ENCODE peak calls at places on chromosome 14, in ten cellular contexts. R is uterus; W is psoas muscle; F is CD8-positive, alpha-beta memory T cell; U is fibroblast of lung; C is CD8-positive, alpha-beta T cell; J is breast epithelium; E is cardiac muscle cell; L is A673; N is pancreas. Y is an unnamed sample. For H3K4me1, the result is how much of the 10 kb centered on the place peaks cover.

GRCh38 chr14:77314043-77314442 is 6.6 kb downstream of the POMT2 start:
- DNase-seq in R (peak), W (no peak), F (no peak), U (peak), C (no peak), J (no peak), E (no peak), L (no peak), N (no peak), Y (no peak)

GRCh38 chr14:77133718-77134338 is 7.8 kb downstream of the ZDHHC22 start:
- DNase-seq in R (no peak), W (peak), F (peak), U (peak), C (peak), J (peak), E (peak), L (peak), N (peak), Y (peak)

GRCh38 chr14:90378249-90378648 is 18.6 kb upstream of the CALM1 start:
- DNase-seq in R (no peak), W (no peak), F (no peak), U (no peak), C (no peak), J (no peak), E (no peak), L (no peak), N (no peak), Y (no peak)

GRCh38 chr14:77849711-77850110 is 49.8 kb downstream of the ADCK1 start:
- DNase-seq in R (no peak), W (no peak), F (no peak), U (peak), C (no peak), J (no peak), E (no peak), L (no peak), N (no peak), Y (no peak)

GRCh38 chr14:79584679-79585078 is 626.6 kb downstream of the DIO2 start:
- DNase-seq in R (no peak), W (no peak), F (no peak), U (peak), C (no peak), J (no peak), E (peak), L (peak), N (no peak), Y (no peak)

GRCh38 chr14:94394594-94395305 is 6.3 kb upstream of the SERPINA1 start:
- DNase-seq in R (no peak), W (peak), F (no peak), U (peak), C (no peak), J (no peak), E (no peak), L (peak), N (no peak), Y (no peak)

GRCh38 chr14:99546230-99546879 is 57.7 kb downstream of the CCDC85C start:
- DNase-seq in R (peak), W (no peak), F (no peak), U (no peak), C (no peak), J (no peak), E (no peak), L (no peak), N (no peak), Y (no peak)

GRCh38 chr14:32190713-32191112 is 11.1 kb upstream of the RNU6-7 start:
- DNase-seq in R (no peak), W (no peak), F (no peak), U (peak), C (no peak), J (no peak), E (no peak), L (no peak), N (no peak), Y (no peak)

GRCh38 chr14:98871796-98872195 is 400.2 kb downstream of the BCL11B start:
- DNase-seq in R (no peak), W (no peak), F (no peak), U (peak), C (no peak), J (no peak), E (no peak), L (no peak), N (peak), Y (no peak)

GRCh38 chr14:71703477-71703876 is 228.8 kb upstream of the RGS6 start:
- DNase-seq in R (no peak), W (no peak), F (no peak), U (peak), C (no peak), J (no peak), E (peak), L (peak), N (no peak), Y (no peak)

GRCh38 chr14:37597538-37598084 is 2.2 kb downstream of the TTC6 start:
- DNase-seq in R (no peak), W (no peak), F (no peak), U (no peak), C (no peak), J (peak), E (no peak), L (no peak), N (no peak), Y (no peak)

GRCh38 chr14:85596562-85596961 is 66.6 kb downstream of the FLRT2 start:
- DNase-seq in R (no peak), W (no peak), F (no peak), U (no peak), C (no peak), J (no peak), E (no peak), L (no peak), N (no peak), Y (no peak)

GRCh38 chr14:105632010-105632409 is 105.6 kb downstream of the TMEM121 start:
- DNase-seq in R (no peak), W (no peak), F (no peak), U (no peak), C (no peak), J (no peak), E (no peak), L (no peak), N (no peak), Y (no peak)

GRCh38 chr14:81903477-81903876 is 369.8 kb upstream of the SEL1L start:
- DNase-seq in R (no peak), W (no peak), F (no peak), U (no peak), C (no peak), J (no peak), E (no peak), L (no peak), N (no peak), Y (no peak)

GRCh38 chr14:49463146-49463545 is 123.0 kb downstream of the RPS29 start:
- DNase-seq in R (no peak), W (no peak), F (no peak), U (no peak), C (no peak), J (no peak), E (no peak), L (no peak), N (no peak), Y (no peak)

GRCh38 chr14:51869426-51870113 is 9.2 kb downstream of the GNG2 start:
- DNase-seq in R (no peak), W (no peak), F (peak), U (no peak), C (no peak), J (no peak), E (no peak), L (no peak), N (no peak), Y (no peak)

GRCh38 chr14:33848706-33849454 is 102.0 kb downstream of the EGLN3 start:
- DNase-seq in R (peak), W (peak), F (no peak), U (peak), C (no peak), J (no peak), E (peak), L (peak), N (peak), Y (no peak)

GRCh38 chr14:90717916-90718315 is 98.3 kb downstream of the TTC7B start:
- DNase-seq in R (no peak), W (no peak), F (no peak), U (peak), C (no peak), J (no peak), E (no peak), L (no peak), N (no peak), Y (no peak)

GRCh38 chr14:100842799-100843198 is 16.9 kb downstream of the MEG3 start:
- DNase-seq in R (peak), W (peak), F (no peak), U (peak), C (no peak), J (no peak), E (no peak), L (no peak), N (no peak), Y (no peak)
- H3K27ac ChIP-seq in R (peak), W (no peak), F (no peak), U (peak), C (no peak), J (peak), E (no peak), L (no peak), N (no peak), Y (no peak)

GRCh38 chr14:103129301-103130016 is 6.2 kb downstream of the TNFAIP2 start:
- DNase-seq in R (no peak), W (no peak), F (no peak), U (no peak), C (no peak), J (no peak), E (no peak), L (no peak), N (peak), Y (no peak)
- H3K4me3 ChIP-seq in R (no peak), W (no peak), F (no peak), U (no peak), C (no peak), J (no peak), E (no peak), L (no peak), N (no peak), Y (no peak)

GRCh38 chr14:73843296-73843695 is 8.3 kb upstream of the PTGR2 start:
- DNase-seq in R (no peak), W (no peak), F (no peak), U (no peak), C (no peak), J (no peak), E (no peak), L (no peak), N (no peak), Y (no peak)
- H3K4me1 ChIP-seq in R (under half), W (under half), F (under half), U (under half), C (under half), J (under half), E (under half), L (under half), N (under half), Y (under half)

DNA sequence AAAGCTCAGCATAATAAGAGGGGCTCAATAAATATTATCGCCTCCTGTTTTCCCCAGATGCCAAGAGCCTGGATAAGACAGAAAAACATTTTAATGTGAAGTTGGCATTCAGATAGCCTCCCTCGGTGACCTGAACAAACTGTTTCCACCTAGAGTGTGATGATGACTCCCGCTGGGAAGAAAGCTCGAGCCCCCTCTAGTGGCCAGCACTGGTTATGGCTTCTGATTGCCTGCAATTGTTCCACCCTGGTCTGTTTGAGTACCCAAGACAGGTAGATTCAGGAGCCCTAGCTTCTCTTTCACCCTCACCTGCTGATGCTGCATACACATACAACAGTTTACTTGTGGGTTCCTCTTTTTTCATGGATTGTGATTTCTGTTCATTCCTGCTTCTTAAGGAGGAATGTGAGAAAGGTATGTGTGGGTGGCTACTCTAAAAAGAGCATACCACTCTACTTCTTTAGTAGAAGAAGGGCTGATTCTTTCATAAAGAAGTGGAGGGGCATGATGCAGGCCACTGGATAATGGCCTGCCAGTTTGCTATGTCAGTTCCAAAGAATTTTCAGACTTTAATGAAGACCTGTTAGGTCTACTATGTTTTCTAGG is 6.4 kb downstream of the ERG28 start:
- DNase-seq in R (peak), W (peak), F (peak), U (peak), C (peak), J (peak), E (peak), L (peak), N (peak), Y (peak)
- H3K27ac ChIP-seq in R (no peak), W (no peak), F (no peak), U (no peak), C (no peak), J (no peak), E (peak), L (no peak), N (no peak), Y (no peak)

GRCh38 chr14:92883066-92883465 is 39.9 kb upstream of the CHGA start:
- DNase-seq in R (no peak), W (no peak), F (no peak), U (no peak), C (no peak), J (no peak), E (no peak), L (no peak), N (no peak), Y (no peak)

GRCh38 chr14:92885279-92886061 is 37.5 kb upstream of the CHGA start:
- DNase-seq in R (no peak), W (no peak), F (no peak), U (no peak), C (no peak), J (no peak), E (no peak), L (no peak), N (no peak), Y (no peak)

GRCh38 chr14:92886337-92886736 is 36.6 kb upstream of the CHGA start:
- DNase-seq in R (no peak), W (no peak), F (no peak), U (no peak), C (no peak), J (no peak), E (no peak), L (no peak), N (no peak), Y (no peak)

GRCh38 chr14:92887157-92887556 is 35.8 kb upstream of the CHGA start:
- DNase-seq in R (no peak), W (no peak), F (no peak), U (no peak), C (no peak), J (no peak), E (no peak), L (no peak), N (no peak), Y (no peak)

GRCh38 chr14:92884410-92884809 is 38.5 kb upstream of the CHGA start:
- DNase-seq in R (no peak), W (no peak), F (no peak), U (no peak), C (no peak), J (no peak), E (no peak), L (no peak), N (no peak), Y (no peak)
- H3K4me3 ChIP-seq in R (no peak), W (no peak), F (no peak), U (no peak), C (no peak), J (no peak), E (no peak), L (no peak), N (no peak), Y (no peak)

GRCh38 chr14:74649167-74649566 is 37.1 kb upstream of the LTBP2 start:
- DNase-seq in R (no peak), W (no peak), F (no peak), U (no peak), C (no peak), J (no peak), E (no peak), L (no peak), N (no peak), Y (no peak)

GRCh38 chr14:74647834-74648361 is 35.9 kb upstream of the LTBP2 start:
- DNase-seq in R (no peak), W (no peak), F (no peak), U (no peak), C (no peak), J (no peak), E (no peak), L (peak), N (peak), Y (no peak)

GRCh38 chr14:74647061-74647833 is 35.2 kb upstream of the LTBP2 start:
- DNase-seq in R (no peak), W (no peak), F (no peak), U (no peak), C (no peak), J (no peak), E (no peak), L (no peak), N (no peak), Y (no peak)

GRCh38 chr14:74649673-74650072 is 37.6 kb upstream of the LTBP2 start:
- DNase-seq in R (no peak), W (no peak), F (no peak), U (no peak), C (no peak), J (no peak), E (no peak), L (no peak), N (no peak), Y (no peak)

GRCh38 chr14:74648643-74649042 is 36.6 kb upstream of the LTBP2 start:
- DNase-seq in R (no peak), W (no peak), F (no peak), U (no peak), C (no peak), J (no peak), E (no peak), L (peak), N (no peak), Y (no peak)
- H3K4me1 ChIP-seq in R (under half), W (under half), F (under half), U (under half), C (under half), J (under half), E (under half), L (under half), N (under half), Y (under half)

DNA sequence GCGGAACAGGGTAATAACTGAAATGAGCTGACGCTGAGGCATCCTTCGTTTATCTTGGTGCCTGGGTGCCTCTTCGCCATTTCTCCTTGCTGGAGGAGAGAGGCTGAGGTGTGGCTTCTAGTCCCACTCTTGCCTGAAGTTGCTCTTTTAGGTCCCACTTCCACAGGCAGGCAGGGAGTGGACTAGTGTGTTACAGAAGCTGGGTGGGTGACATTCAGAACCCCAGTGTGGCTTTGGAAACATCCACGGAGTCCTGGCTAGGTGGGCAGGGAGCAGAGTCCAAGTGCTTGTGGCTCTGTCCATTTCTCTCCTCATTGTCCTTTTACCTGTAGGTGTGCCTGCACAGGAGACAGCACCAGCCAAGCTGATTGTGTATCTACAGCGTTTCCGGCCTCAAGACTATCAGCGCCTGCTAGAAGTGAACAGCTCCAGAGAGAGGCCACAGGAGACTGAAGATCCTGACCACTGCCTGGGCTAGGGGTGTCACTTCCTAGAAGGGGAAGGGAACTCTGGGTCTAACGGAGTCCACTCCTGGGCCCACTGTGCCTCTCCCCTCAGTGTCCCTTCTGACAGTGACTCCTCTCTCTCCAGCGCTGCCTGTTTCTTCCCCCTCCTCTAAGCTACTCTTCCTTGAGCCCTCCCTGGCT is 2.4 kb downstream of the THTPA start:
- DNase-seq in R (no peak), W (no peak), F (no peak), U (no peak), C (no peak), J (no peak), E (no peak), L (no peak), N (no peak), Y (no peak)
- H3K27ac ChIP-seq in R (no peak), W (no peak), F (no peak), U (no peak), C (no peak), J (no peak), E (no peak), L (no peak), N (no peak), Y (no peak)

GRCh38 chr14:96354246-96354645 is 8.9 kb downstream of the ATG2B start:
- DNase-seq in R (no peak), W (no peak), F (no peak), U (no peak), C (no peak), J (no peak), E (no peak), L (no peak), N (no peak), Y (no peak)
- H3K4me3 ChIP-seq in R (no peak), W (no peak), F (no peak), U (no peak), C (no peak), J (no peak), E (no peak), L (no peak), N (no peak), Y (no peak)

DNA sequence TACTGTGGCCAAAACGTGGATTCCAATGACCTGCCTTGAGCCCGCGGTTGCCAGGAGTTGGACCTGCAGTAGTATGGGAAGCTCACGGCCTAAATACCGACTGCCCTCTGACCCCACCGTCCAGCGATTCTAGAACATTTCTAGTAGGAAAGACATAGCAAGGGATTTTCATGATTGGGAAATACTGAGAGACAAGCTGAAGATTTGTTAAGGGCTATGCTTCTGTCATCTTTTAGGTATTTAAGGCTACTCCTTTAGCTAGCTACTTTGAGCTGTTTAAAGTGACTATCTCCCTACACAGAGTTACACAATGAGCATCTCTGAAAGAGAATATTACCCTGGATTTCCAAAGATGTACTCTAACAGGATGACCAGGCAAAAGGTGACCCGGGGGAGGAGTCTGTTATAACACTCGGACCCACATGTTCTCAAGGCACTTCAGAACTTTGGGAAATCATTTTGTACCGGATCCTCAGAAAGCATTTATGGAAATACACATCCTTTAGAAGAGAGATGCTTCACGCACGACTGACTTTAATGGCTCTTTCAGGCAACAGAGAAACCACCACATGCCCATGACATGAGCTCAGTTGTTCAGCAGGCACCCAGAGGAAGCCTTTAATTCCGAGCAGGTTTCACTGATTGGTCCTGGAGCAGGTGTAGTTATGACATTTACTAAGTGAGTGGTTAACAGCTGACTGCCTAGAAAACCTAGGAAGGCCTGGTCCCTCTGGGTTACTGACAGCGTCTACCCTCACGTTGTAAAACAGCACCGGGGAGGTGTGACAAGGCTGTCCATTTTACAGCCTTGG is 4.2 kb downstream of the BAG5 start:
- DNase-seq in R (peak), W (no peak), F (no peak), U (peak), C (no peak), J (no peak), E (no peak), L (peak), N (no peak), Y (no peak)
- H3K4me1 ChIP-seq in R (under half), W (half or more), F (under half), U (under half), C (under half), J (under half), E (under half), L (under half), N (under half), Y (under half)

Y was measured in CD4-positive, CD25-positive, alpha-beta regulatory T cell.